ENCODE peak calls at places on chromosomes 4 and X, in five cellular contexts. T is B cell; H is stimulated activated CD8-positive, alpha-beta memory T cell treated with anti-CD3 and anti-CD28 coated beads, Interleukin-2, amount 100 ng/mL, for 48 hours; D is Right ventricle myocardium superior; O is heart right ventricle. S is an unnamed sample.

GRCh38 chrX:130393451-130394074 is 8.1 kb upstream of the GPR119 start:
- DNase-seq in T (no peak), D (peak), H (no peak), O (peak), S (no peak)

GRCh38 chrX:103699243-103699642 is 11.5 kb upstream of the TMEM31 start:
- DNase-seq in O (no peak), D (no peak), H (no peak), T (no peak), S (no peak)

GRCh38 chr4:139903845-139904244 is 238.2 kb downstream of the MGST2 start:
- DNase-seq in D (no peak), H (no peak), T (no peak), O (no peak), S (no peak)

GRCh38 chrX:15855562-15856256 is 1.1 kb upstream of the AP1S2 start:
- DNase-seq in T (no peak), H (no peak), O (no peak), D (no peak), S (no peak)

GRCh38 chrX:40531056-40531826 is 49.5 kb upstream of the ATP6AP2 start:
- DNase-seq in T (no peak), H (no peak), D (no peak), O (peak), S (no peak)

GRCh38 chr4:108056418-108056817 is 66.7 kb downstream of the HADH start:
- DNase-seq in D (no peak), H (no peak), T (no peak), O (no peak), S (no peak)

GRCh38 chr4:153748378-153748777 is 11.4 kb downstream of the RNF175 start:
- DNase-seq in O (no peak), D (no peak), H (no peak), T (no peak), S (no peak)

GRCh38 chr4:173270312-173271027 is 63.7 kb downstream of the HMGB2 start:
- DNase-seq in O (no peak), H (no peak), D (no peak), T (no peak), S (no peak)

GRCh38 chr4:40201898-40202297 is 5.1 kb downstream of the RHOH start:
- DNase-seq in D (no peak), T (no peak), O (no peak), H (no peak), S (no peak)

S was measured in GM13976.